ENCODE peak calls at places on chromosomes 5 and 9, in ten cellular contexts. G is IMR-90, P is heart left ventricle, Q is body of pancreas, X is stomach, C is Peyer's patch, R is GM12891, N is A549, I is ovary, S is breast epithelium. M is an unnamed sample.

GRCh38 chr5:5164158-5164557 is 24.0 kb downstream of the ADAMTS16 start:
- DNase-seq in G (no peak), P (no peak), Q (no peak), X (peak; percentile 81), C (no peak), R (no peak), N (no peak), I (no peak), S (no peak), M (no peak)

GRCh38 chr5:84568171-84568570 is 183.5 kb upstream of the EDIL3 start:
- DNase-seq in G (no peak), P (no peak), Q (no peak), X (no peak), C (no peak), R (no peak), N (no peak), I (no peak), S (no peak), M (no peak)

GRCh38 chr9:13278023-13278367 is 1.5 kb downstream of the MPDZ start:
- DNase-seq in G (peak; percentile 67), P (no peak), Q (no peak), X (no peak), C (no peak), R (no peak), N (no peak), I (no peak), S (no peak), M (no peak)

GRCh38 chr5:99814311-99815063 is 720.7 kb upstream of the FAM174A start:
- DNase-seq in G (no peak), P (no peak), Q (no peak), X (no peak), C (no peak), R (no peak), N (no peak), I (no peak), S (no peak), M (no peak)

GRCh38 chr9:96522371-96522770 is 72.4 kb downstream of the HABP4 start:
- DNase-seq in G (no peak), P (no peak), Q (no peak), X (no peak), C (no peak), R (no peak), N (no peak), I (no peak), S (no peak), M (no peak)

GRCh38 chr5:43661102-43661501 is 58.1 kb downstream of the NNT start:
- DNase-seq in G (peak; percentile 59), P (no peak), Q (peak; percentile 30), X (no peak), C (no peak), R (no peak), N (peak; percentile 62), I (no peak), S (no peak), M (no peak)

GRCh38 chr5:143362828-143363227 is 40.7 kb downstream of the NR3C1 start:
- DNase-seq in G (no peak), P (no peak), Q (no peak), X (no peak), C (no peak), R (no peak), N (no peak), I (no peak), S (no peak), M (no peak)

GRCh38 chr9:113421726-113422125 is 11.2 kb downstream of the C9orf43 start:
- DNase-seq in G (no peak), P (no peak), Q (no peak), X (no peak), C (no peak), R (no peak), N (no peak), I (no peak), S (no peak), M (no peak)

GRCh38 chr5:138354387-138354786 is 1.9 kb downstream of the KDM3B start:
- DNase-seq in G (no peak), P (no peak), Q (no peak), X (no peak), C (no peak), R (no peak), N (no peak), I (no peak), S (no peak), M (no peak)

GRCh38 chr5:138351517-138351916 is 968 bp upstream of the KDM3B start:
- DNase-seq in G (no peak), P (no peak), Q (no peak), X (no peak), C (no peak), R (no peak), N (no peak), I (no peak), S (no peak), M (no peak)

GRCh38 chr5:138352071-138352721 is at the start of gene KDM3B:
- DNase-seq in G (peak; percentile 80), P (peak; percentile 80), Q (peak; percentile 77), X (peak; percentile 89), C (peak; percentile 94), R (peak; percentile 87), N (peak; percentile 94), I (peak; percentile 73), S (peak; percentile 72), M (peak; percentile 73)

GRCh38 chr5:138353550-138353893 is 1.0 kb downstream of the KDM3B start:
- DNase-seq in G (no peak), P (no peak), Q (no peak), X (no peak), C (no peak), R (no peak), N (no peak), I (no peak), S (no peak), M (no peak)

GRCh38 chr5:138352722-138353549 is 451 bp downstream of the KDM3B start:
- DNase-seq in G (peak; percentile 47), P (peak; percentile 68), Q (peak; percentile 65), X (peak; percentile 78), C (peak; percentile 81), R (peak; percentile 58), N (peak; percentile 60), I (peak; percentile 53), S (peak; percentile 59), M (no peak)
- TF ChIP-seq POLR2A in G (peak; percentile 31), P (peak; percentile 26), Q (peak; percentile 29), X (no peak), C (peak; percentile 32), R (no peak), N (peak; percentile 34), I (no peak), S (peak; percentile 47), M (peak; percentile 33)

GRCh38 chr5:179612577-179613459 is 10.7 kb downstream of the HNRNPH1 start:
- DNase-seq in G (no peak), P (no peak), Q (no peak), X (no peak), C (peak; percentile 16), R (no peak), N (no peak), I (no peak), S (no peak), M (no peak)

GRCh38 chr5:179615203-179615602 is 8.3 kb downstream of the HNRNPH1 start:
- DNase-seq in G (peak; percentile 51), P (no peak), Q (no peak), X (no peak), C (no peak), R (no peak), N (no peak), I (no peak), S (no peak), M (no peak)

GRCh38 chr5:179616002-179616594 is 7.4 kb downstream of the HNRNPH1 start:
- DNase-seq in G (no peak), P (no peak), Q (no peak), X (no peak), C (peak; percentile 43), R (no peak), N (no peak), I (no peak), S (no peak), M (no peak)

GRCh38 chr5:179613460-179614071 is 9.9 kb downstream of the HNRNPH1 start:
- DNase-seq in G (no peak), P (no peak), Q (no peak), X (no peak), C (peak; percentile 40), R (no peak), N (no peak), I (no peak), S (no peak), M (no peak)

DNA sequence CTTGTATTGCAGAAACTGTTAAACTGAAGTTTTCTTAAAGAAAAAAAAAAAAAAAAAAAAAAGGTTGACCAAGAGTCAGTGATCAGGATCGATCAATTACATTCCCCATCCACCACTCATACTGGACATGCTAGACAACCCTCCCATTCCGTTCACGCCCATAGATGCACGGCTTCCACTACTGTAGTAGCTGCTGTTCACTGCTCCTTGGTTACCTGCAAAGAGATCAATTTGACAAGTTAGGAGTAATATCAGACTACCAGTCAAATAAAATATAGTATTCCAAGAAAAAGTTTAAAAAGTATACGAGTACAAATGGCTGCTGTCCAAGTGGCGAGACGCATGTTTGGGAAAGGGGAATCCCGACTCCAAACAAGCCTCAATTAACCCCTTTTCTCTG is 8.7 kb downstream of the HNRNPH1 start:
- DNase-seq in G (no peak), P (no peak), Q (no peak), X (no peak), C (no peak), R (no peak), N (no peak), I (no peak), S (no peak), M (no peak)
- TF ChIP-seq POLR2A in G (no peak), P (no peak), Q (no peak), X (no peak), C (no peak), R (no peak), N (no peak), I (no peak), S (no peak), M (no peak)

GRCh38 chr9:91198405-91198804 is 163.3 kb downstream of the AUH start:
- DNase-seq in G (no peak), P (no peak), Q (no peak), X (no peak), C (no peak), R (no peak), N (no peak), I (no peak), S (no peak), M (no peak)

GRCh38 chr9:91199739-91200497 is 161.8 kb downstream of the AUH start:
- DNase-seq in G (no peak), P (no peak), Q (no peak), X (no peak), C (no peak), R (no peak), N (no peak), I (no peak), S (no peak), M (no peak)

GRCh38 chr9:91195372-91196012 is 166.2 kb downstream of the AUH start:
- DNase-seq in G (no peak), P (no peak), Q (no peak), X (no peak), C (no peak), R (no peak), N (no peak), I (no peak), S (no peak), M (no peak)

GRCh38 chr9:91196103-91196761 is 165.5 kb downstream of the AUH start:
- DNase-seq in G (no peak), P (no peak), Q (no peak), X (no peak), C (no peak), R (no peak), N (no peak), I (no peak), S (no peak), M (no peak)

DNA sequence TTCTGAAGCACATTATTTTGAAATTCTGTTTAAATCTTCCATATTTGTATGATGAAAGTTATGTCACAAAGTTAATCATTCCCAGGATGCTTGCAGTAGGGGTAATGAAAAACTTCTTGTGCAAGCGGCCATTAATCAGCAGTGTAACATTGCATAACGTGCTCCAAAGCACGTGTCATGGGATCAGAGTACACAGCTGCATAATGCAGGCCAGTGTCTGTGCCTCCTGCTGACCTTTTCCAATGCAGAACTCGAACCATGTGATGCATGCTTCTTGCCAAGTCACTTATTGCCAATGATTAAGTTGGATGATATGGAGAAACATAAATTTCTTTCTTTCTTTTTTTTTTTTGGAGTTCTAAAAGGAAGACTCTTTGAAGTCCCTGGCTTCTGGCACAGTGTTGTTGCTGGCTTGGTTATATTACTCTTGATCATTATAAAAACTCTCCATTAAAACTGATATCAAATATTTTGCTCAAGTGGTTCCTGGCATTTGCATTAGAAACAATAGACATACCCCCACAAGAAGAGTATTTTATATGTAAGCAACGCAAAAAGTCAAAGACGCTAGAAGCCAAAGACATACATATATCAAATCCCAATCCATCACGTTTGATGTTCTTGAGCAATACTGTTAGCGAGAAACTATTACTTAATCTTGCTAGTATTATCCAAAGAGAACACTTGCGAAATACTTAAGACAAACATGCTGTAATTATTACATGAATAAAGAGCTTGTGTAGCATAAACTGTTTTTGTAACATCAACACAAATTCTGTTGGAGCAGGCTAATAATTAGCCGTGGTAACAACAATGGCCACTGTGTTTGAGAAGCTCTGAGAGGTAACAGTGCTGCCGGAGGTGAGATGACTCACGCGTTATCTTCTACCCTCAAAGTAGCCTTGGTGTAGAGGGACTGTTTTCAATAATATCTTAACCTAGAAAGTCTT is 164.2 kb downstream of the AUH start:
- DNase-seq in G (peak; percentile 98), P (peak; percentile 74), Q (peak; percentile 93), X (peak; percentile 86), C (peak; percentile 72), R (no peak), N (peak; percentile 98), I (peak; percentile 83), S (peak; percentile 85), M (no peak)
- TF ChIP-seq POLR2A in G (no peak), P (no peak), Q (no peak), X (no peak), C (peak; percentile 40), R (no peak), N (no peak), I (peak; percentile 25), S (no peak), M (no peak)

DNA sequence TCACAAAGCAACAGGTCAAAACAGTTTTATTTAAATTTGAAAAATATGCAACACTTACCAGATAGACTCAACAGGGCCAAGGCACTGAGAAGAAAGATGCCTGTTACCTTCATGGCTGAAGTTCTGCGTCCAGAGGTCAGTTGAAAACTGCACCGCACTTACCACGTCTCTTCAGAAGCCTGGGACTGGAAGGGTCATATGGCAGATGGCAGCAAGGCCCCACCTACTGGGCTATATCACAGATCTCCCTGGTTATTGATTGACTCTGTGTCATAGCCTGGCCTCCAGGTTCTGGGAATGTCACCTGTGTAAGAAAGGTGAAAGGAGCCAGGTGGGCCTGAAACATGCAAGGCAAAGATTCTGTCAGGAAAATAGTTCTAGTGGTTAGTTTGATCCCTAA is at the start of gene SPINK1:
- DNase-seq in G (no peak), P (no peak), Q (peak; percentile 92), X (peak; percentile 62), C (peak; percentile 60), R (no peak), N (no peak), I (no peak), S (no peak), M (no peak)
- TF ChIP-seq POLR2A in G (no peak), P (no peak), Q (peak; percentile 86), X (no peak), C (peak; percentile 64), R (no peak), N (no peak), I (no peak), S (no peak), M (no peak)